ENCODE peak calls at places on chromosomes 12 and 14, in seven cellular contexts. E, G, S, Q, T, U and Z are unnamed samples.

GRCh38 chr14:70905316-70905715 is 1.9 kb upstream of the PCNX1 start:
- DNase-seq in G (no peak), T (no peak), U (no peak), S (no peak), E (no peak), Q (no peak), Z (peak)

GRCh38 chr12:121365416-121366062 is 13.3 kb upstream of the ANAPC5 start:
- DNase-seq in E (no peak), T (no peak), G (no peak), Q (no peak), U (no peak), S (no peak), Z (peak)

GRCh38 chr14:99707420-99707819 is 23.3 kb downstream of the CYP46A1 start:
- DNase-seq in T (no peak), U (no peak), S (no peak), G (no peak), Q (no peak), E (no peak), Z (no peak)

GRCh38 chr14:105019861-105020814 is 745 bp downstream of the CDCA4 start:
- DNase-seq in T (peak), Q (peak), U (peak), E (peak), S (peak), G (peak), Z (no peak)

GRCh38 chr14:50082308-50082742 is 34.0 kb downstream of the VCPKMT start:
- DNase-seq in G (no peak), E (no peak), Q (no peak), S (peak), U (no peak), T (no peak), Z (no peak)

GRCh38 chr12:93016752-93017350 is 87.8 kb upstream of the EEA1 start:
- DNase-seq in E (no peak), G (no peak), T (no peak), U (no peak), S (no peak), Q (no peak), Z (no peak)

GRCh38 chr14:92626041-92626440 is 112.5 kb downstream of the RIN3 start:
- DNase-seq in U (no peak), T (no peak), S (no peak), E (no peak), Q (no peak), G (no peak), Z (peak)

GRCh38 chr12:116520801-116521471 is 38.2 kb upstream of the MAP1LC3B2 start:
- DNase-seq in T (no peak), S (no peak), Q (no peak), U (no peak), G (no peak), E (no peak), Z (peak)

GRCh38 chr12:124686001-124686884 is 118.8 kb upstream of the NCOR2 start:
- DNase-seq in U (no peak), Q (peak), S (no peak), E (no peak), G (no peak), T (no peak), Z (no peak)

GRCh38 chr14:44782775-44783238 is 178.9 kb downstream of the KLHL28 start:
- DNase-seq in T (no peak), G (no peak), E (no peak), S (no peak), U (no peak), Q (no peak), Z (no peak)

GRCh38 chr12:30755395-30755762 is 628 bp upstream of the CAPRIN2 start:
- DNase-seq in S (no peak), G (no peak), U (no peak), T (no peak), Q (no peak), E (no peak), Z (no peak)

GRCh38 chr12:79194595-79194994 is 330.0 kb downstream of the SYT1 start:
- DNase-seq in E (no peak), U (no peak), Q (no peak), T (no peak), S (no peak), G (no peak), Z (peak)

GRCh38 chr14:67510121-67510520 is 21.6 kb upstream of the TMEM229B start:
- DNase-seq in Q (no peak), T (no peak), U (no peak), S (no peak), G (no peak), E (no peak), Z (peak)

GRCh38 chr12:89662623-89663022 is 46.0 kb downstream of the ATP2B1 start:
- DNase-seq in E (no peak), Q (no peak), T (no peak), S (no peak), U (no peak), G (no peak), Z (no peak)

GRCh38 chr12:6182279-6182898 is 17.8 kb upstream of the CD9 start:
- DNase-seq in E (no peak), Q (no peak), G (no peak), U (no peak), T (no peak), S (no peak), Z (peak)

GRCh38 chr12:131456301-131457027 is 254.4 kb upstream of the SFSWAP start:
- DNase-seq in S (no peak), E (no peak), Q (no peak), G (no peak), T (no peak), U (no peak), Z (no peak)

GRCh38 chr12:57779736-57780135 is 2.9 kb upstream of the TSFM start:
- DNase-seq in S (no peak), E (no peak), Q (no peak), U (no peak), G (no peak), T (no peak), Z (no peak)

GRCh38 chr12:77032406-77032805 is 33.0 kb downstream of the E2F7 start:
- DNase-seq in U (no peak), G (no peak), S (no peak), T (no peak), Q (no peak), E (no peak), Z (peak)

GRCh38 chr12:78931466-78931990 is 67.0 kb downstream of the SYT1 start:
- DNase-seq in E (no peak), T (no peak), G (peak), S (no peak), Q (peak), U (no peak), Z (no peak)

GRCh38 chr14:39939023-39939422 is 506.8 kb upstream of the FBXO33 start:
- DNase-seq in G (no peak), Q (no peak), S (no peak), T (no peak), E (no peak), U (no peak), Z (no peak)

GRCh38 chr14:99541677-99542470 is 60.7 kb downstream of the CCNK start:
- DNase-seq in G (no peak), E (no peak), S (no peak), Q (no peak), T (no peak), U (no peak), Z (no peak)

GRCh38 chr12:120979862-120980696 is 1.7 kb downstream of the HNF1A start:
- DNase-seq in E (no peak), S (no peak), T (no peak), Q (no peak), G (no peak), U (no peak), Z (no peak)

GRCh38 chr12:40170593-40170992 is 54.2 kb upstream of the LRRK2 start:
- DNase-seq in G (no peak), S (no peak), U (no peak), Q (no peak), T (no peak), E (no peak), Z (no peak)

GRCh38 chr12:108825205-108825950 is 32.0 kb downstream of the SSH1 start:
- DNase-seq in Q (peak), G (no peak), S (no peak), U (no peak), T (no peak), E (no peak), Z (peak)

GRCh38 chr14:57866199-57866755 is 385 bp upstream of the SLC35F4 start:
- DNase-seq in E (no peak), U (no peak), T (no peak), G (no peak), S (no peak), Q (no peak), Z (no peak)

GRCh38 chr14:69270097-69270496 is 10.1 kb downstream of the GALNT16 start:
- DNase-seq in U (no peak), T (no peak), G (no peak), Q (no peak), E (no peak), S (no peak), Z (no peak)

GRCh38 chr14:101097109-101097793 is 193.7 kb upstream of the RTL1 start:
- DNase-seq in S (no peak), Q (no peak), G (no peak), T (no peak), E (no peak), U (no peak), Z (no peak)

GRCh38 chr12:106461730-106462129 is 104.2 kb downstream of the POLR3B start:
- DNase-seq in U (no peak), E (no peak), G (no peak), Q (no peak), T (no peak), S (no peak), Z (no peak)

GRCh38 chr14:39060818-39061437 is 42.1 kb downstream of the SEC23A start:
- DNase-seq in E (peak), Q (peak), G (no peak), S (no peak), T (no peak), U (no peak), Z (no peak)